ENCODE peak calls at places on chromosomes 2 and 18, in eight cellular contexts. F is uterus, U is adrenal gland, S is H1, K is spleen, O is sigmoid colon, L is transverse colon, N is body of pancreas. D is an unnamed sample.

GRCh38 chr2:188524519-188525113 is 232.9 kb downstream of the GULP1 start:
- DNase-seq in F (peak; percentile 35), U (no peak), S (no peak), K (no peak), O (no peak), L (peak; percentile 10), N (peak; percentile 16), D (no peak)

GRCh38 chr2:173232956-173233744 is 121.5 kb upstream of the CDCA7 start:
- DNase-seq in F (no peak), U (no peak), S (no peak), K (no peak), O (no peak), L (no peak), N (no peak), D (no peak)

GRCh38 chr2:204483497-204484164 is 61.6 kb upstream of the PARD3B start:
- DNase-seq in F (no peak), U (no peak), S (no peak), K (no peak), O (no peak), L (no peak), N (peak; percentile 57), D (no peak)

GRCh38 chr2:39730685-39731302 is 48.3 kb downstream of the THUMPD2 start:
- DNase-seq in F (no peak), U (no peak), S (no peak), K (no peak), O (no peak), L (no peak), N (no peak), D (no peak)

GRCh38 chr18:64203295-64203694 is 54.4 kb upstream of the LINC00305 start:
- DNase-seq in F (no peak), U (no peak), S (no peak), K (no peak), O (no peak), L (no peak), N (no peak), D (no peak)

GRCh38 chr2:127844973-127845372 is 13.0 kb downstream of the POLR2D start:
- DNase-seq in F (no peak), U (no peak), S (no peak), K (no peak), O (no peak), L (no peak), N (no peak), D (no peak)

GRCh38 chr2:196277002-196277401 is 105.6 kb upstream of the STK17B start:
- DNase-seq in F (no peak), U (no peak), S (no peak), K (no peak), O (no peak), L (no peak), N (no peak), D (no peak)

GRCh38 chr2:149084924-149085795 is 46.7 kb downstream of the LYPD6B start:
- DNase-seq in F (no peak), U (no peak), S (no peak), K (no peak), O (no peak), L (no peak), N (no peak), D (no peak)

GRCh38 chr18:48944634-48945033 is 6.1 kb downstream of the SMAD7 start:
- DNase-seq in F (peak; percentile 9), U (no peak), S (no peak), K (no peak), O (no peak), L (no peak), N (no peak), D (no peak)

GRCh38 chr2:210421916-210422315 is 54.6 kb downstream of the LANCL1 start:
- DNase-seq in F (no peak), U (no peak), S (no peak), K (no peak), O (no peak), L (no peak), N (no peak), D (no peak)

GRCh38 chr2:233928594-233929351 is 11.6 kb downstream of the TRPM8 start:
- DNase-seq in F (no peak), U (no peak), S (peak; percentile 77), K (no peak), O (no peak), L (peak; percentile 19), N (no peak), D (no peak)

GRCh38 chr2:126771501-126772195 is 115.7 kb downstream of the GYPC start:
- DNase-seq in F (no peak), U (no peak), S (no peak), K (peak; percentile 60), O (peak; percentile 19), L (no peak), N (peak; percentile 8), D (peak; percentile 69)

GRCh38 chr2:233449071-233449901 is 95.0 kb downstream of the DGKD start:
- DNase-seq in F (peak; percentile 16), U (no peak), S (peak; percentile 85), K (peak; percentile 75), O (peak; percentile 66), L (peak; percentile 32), N (peak; percentile 36), D (peak; percentile 75)

GRCh38 chr2:3125761-3126130 is 251.9 kb downstream of the EIPR1 start:
- DNase-seq in F (no peak), U (no peak), S (no peak), K (no peak), O (peak; percentile 58), L (no peak), N (no peak), D (no peak)

GRCh38 chr2:109376796-109377495 is 236.8 kb downstream of the SEPTIN10 start:
- DNase-seq in F (peak; percentile 5), U (no peak), S (peak; percentile 29), K (peak; percentile 27), O (peak; percentile 42), L (no peak), N (no peak), D (no peak)

GRCh38 chr2:25920326-25920725 is 42.0 kb upstream of the ASXL2 start:
- DNase-seq in F (no peak), U (no peak), S (no peak), K (no peak), O (no peak), L (no peak), N (no peak), D (no peak)

GRCh38 chr18:69916412-69916811 is 31.3 kb downstream of the CD226 start:
- DNase-seq in F (no peak), U (no peak), S (no peak), K (no peak), O (no peak), L (no peak), N (no peak), D (no peak)

GRCh38 chr2:237691908-237692600 is 64.7 kb downstream of the LRRFIP1 start:
- DNase-seq in F (peak; percentile 96), U (peak; percentile 95), S (no peak), K (peak; percentile 99), O (peak; percentile 99), L (peak; percentile 99), N (peak; percentile 93), D (peak; percentile 98)

GRCh38 chr18:46867471-46868170 is 49.7 kb downstream of the PIAS2 start:
- DNase-seq in F (no peak), U (no peak), S (no peak), K (no peak), O (no peak), L (no peak), N (no peak), D (no peak)

GRCh38 chr2:77008925-77009706 is 513.1 kb downstream of the LRRTM4 start:
- DNase-seq in F (no peak), U (no peak), S (no peak), K (no peak), O (no peak), L (no peak), N (no peak), D (no peak)

GRCh38 chr2:125168442-125168841 is 1143.4 kb downstream of the CNTNAP5 start:
- DNase-seq in F (no peak), U (no peak), S (no peak), K (no peak), O (no peak), L (no peak), N (no peak), D (no peak)

GRCh38 chr2:38505779-38506178 is 96.9 kb downstream of the HNRNPLL start:
- DNase-seq in F (peak; percentile 90), U (peak; percentile 82), S (no peak), K (no peak), O (peak; percentile 96), L (peak; percentile 44), N (peak; percentile 30), D (peak; percentile 32)

GRCh38 chr2:46548103-46548486 is 68.7 kb downstream of the TMEM247 start:
- DNase-seq in F (no peak), U (peak; percentile 45), S (no peak), K (peak; percentile 90), O (no peak), L (peak; percentile 37), N (no peak), D (no peak)
- H3K4me1 ChIP-seq in F (peaks cover 6% of the 10 kb centered on the region), U (peaks cover 47% of the 10 kb centered on the region), S (no peaks in the 10 kb centered on the region), K (peaks cover 97% of the 10 kb centered on the region), O (peaks cover 57% of the 10 kb centered on the region), L (peaks cover 7% of the 10 kb centered on the region), N (peaks cover 11% of the 10 kb centered on the region), D (peaks cover 39% of the 10 kb centered on the region)

GRCh38 chr18:9898792-9899549 is 13.2 kb downstream of the TXNDC2 start:
- DNase-seq in F (no peak), U (peak; percentile 41), S (no peak), K (no peak), O (no peak), L (no peak), N (no peak), D (no peak)
- TF ChIP-seq POLR2A in F (no peak), U (peak; percentile 66), S (no peak), K (no peak), O (no peak), L (no peak), N (no peak), D (no peak)

GRCh38 chr2:101125374-101125773 is 25.8 kb downstream of the TBC1D8 start:
- DNase-seq in F (no peak), U (no peak), S (no peak), K (no peak), O (no peak), L (no peak), N (no peak), D (no peak)

GRCh38 chr2:101124684-101125366 is 26.4 kb downstream of the TBC1D8 start:
- DNase-seq in F (peak; percentile 73), U (peak; percentile 76), S (no peak), K (no peak), O (peak; percentile 85), L (peak; percentile 71), N (peak; percentile 80), D (peak; percentile 72)

GRCh38 chr2:101125799-101126198 is 25.4 kb downstream of the TBC1D8 start:
- DNase-seq in F (no peak), U (no peak), S (no peak), K (no peak), O (no peak), L (no peak), N (no peak), D (no peak)

GRCh38 chr2:101121174-101121573 is 30.0 kb downstream of the TBC1D8 start:
- DNase-seq in F (no peak), U (no peak), S (no peak), K (no peak), O (no peak), L (peak; percentile 59), N (peak; percentile 77), D (no peak)

GRCh38 chr2:101124061-101124460 is 27.1 kb downstream of the TBC1D8 start:
- DNase-seq in F (no peak), U (no peak), S (no peak), K (no peak), O (no peak), L (no peak), N (no peak), D (no peak)
- H3K4me1 ChIP-seq in F (peaks cover 23% of the 10 kb centered on the region), U (peaks cover 44% of the 10 kb centered on the region), S (no peaks in the 10 kb centered on the region), K (peaks cover 41% of the 10 kb centered on the region), O (peaks cover 44% of the 10 kb centered on the region), L (peaks cover 30% of the 10 kb centered on the region), N (peaks cover 95% of the 10 kb centered on the region), D (peaks cover 60% of the 10 kb centered on the region)

GRCh38 chr2:9590635-9591034 is 35.0 kb upstream of the ADAM17 start:
- DNase-seq in F (no peak), U (no peak), S (no peak), K (no peak), O (no peak), L (no peak), N (no peak), D (no peak)
- TF ChIP-seq POLR2A in F (no peak), U (no peak), S (no peak), K (no peak), O (no peak), L (no peak), N (no peak), D (no peak)